ENCODE peak calls at places on chromosomes 3 and 15, in nine cellular contexts. M is HFF-Myc; Y is lung; B is kidney epithelial cell; E is fibroblast of mammary gland; O is ovary; K is colonic mucosa; X is effector memory CD4-positive, alpha-beta T cell; J is heart right ventricle. F is an unnamed sample.

GRCh38 chr15:60605879-60606304 is 127.0 kb upstream of the ICE2 start:
- DNase-seq in K (no peak), Y (no peak), B (no peak), M (peak), J (peak), X (no peak), O (no peak), E (peak), F (peak)

GRCh38 chr3:183460059-183461052 is 31.9 kb upstream of the MCF2L2 start:
- DNase-seq in B (no peak), J (no peak), O (no peak), E (no peak), Y (no peak), K (no peak), M (no peak), X (no peak), F (no peak)

GRCh38 chr3:182766108-182766507 is 27.2 kb upstream of the ATP11B start:
- DNase-seq in M (no peak), B (no peak), K (no peak), E (no peak), J (no peak), Y (no peak), X (no peak), O (no peak), F (no peak)

GRCh38 chr3:44442591-44443309 is 34.7 kb downstream of the ZNF445 start:
- DNase-seq in K (no peak), O (no peak), Y (no peak), E (no peak), J (no peak), X (no peak), B (no peak), M (no peak), F (no peak)

GRCh38 chr15:42457445-42458442 is 33.2 kb downstream of the ZNF106 start:
- DNase-seq in X (no peak), B (peak), Y (peak), E (peak), J (peak), M (peak), O (peak), K (peak), F (peak)

GRCh38 chr15:73851679-73852078 is 21.7 kb upstream of the TBC1D21 start:
- DNase-seq in O (no peak), M (no peak), X (no peak), B (peak), Y (no peak), K (peak), E (peak), J (peak), F (no peak)

GRCh38 chr3:5339967-5340535 is 152.5 kb downstream of the EDEM1 start:
- DNase-seq in K (peak), Y (no peak), O (no peak), J (no peak), X (no peak), M (no peak), E (no peak), B (no peak), F (no peak)

GRCh38 chr15:42576040-42576594 is 711 bp downstream of the STARD9 start:
- DNase-seq in K (no peak), O (no peak), M (no peak), X (no peak), B (no peak), J (no peak), Y (no peak), E (no peak), F (no peak)

GRCh38 chr15:60396964-60397771 is 618 bp downstream of the ANXA2 start:
- DNase-seq in M (no peak), O (peak), Y (peak), K (peak), B (no peak), X (peak), E (peak), J (peak), F (no peak)

GRCh38 chr3:173893066-173893465 is 495.5 kb downstream of the NLGN1 start:
- DNase-seq in O (no peak), M (peak), E (peak), Y (no peak), K (no peak), J (no peak), X (no peak), B (peak), F (peak)

GRCh38 chr15:96947830-96948229 is 617.3 kb downstream of the NR2F2 start:
- DNase-seq in J (no peak), Y (no peak), O (no peak), K (no peak), X (no peak), M (no peak), B (no peak), E (no peak), F (no peak)

GRCh38 chr15:83287541-83288027 is 3.1 kb upstream of the BNC1 start:
- DNase-seq in J (no peak), B (peak), Y (no peak), M (peak), O (no peak), K (no peak), E (peak), X (no peak), F (peak)

GRCh38 chr15:48025118-48025517 is 95.7 kb upstream of the SLC24A5 start:
- DNase-seq in Y (no peak), X (no peak), K (no peak), O (no peak), B (no peak), J (no peak), E (peak), M (no peak), F (no peak)

GRCh38 chr15:86139828-86140227 is 60.2 kb downstream of the AGBL1 start:
- DNase-seq in O (no peak), Y (no peak), M (no peak), K (no peak), E (no peak), X (no peak), J (no peak), B (no peak), F (no peak)

GRCh38 chr3:37224879-37225278 is 50.5 kb upstream of the LRRFIP2 start:
- DNase-seq in M (no peak), J (no peak), X (no peak), Y (no peak), E (no peak), B (no peak), K (no peak), O (no peak), F (no peak)

GRCh38 chr3:66138336-66139234 is 82.2 kb upstream of the SLC25A26 start:
- DNase-seq in K (peak), B (no peak), O (peak), M (peak), Y (peak), X (no peak), J (peak), E (peak), F (no peak)

GRCh38 chr3:24237971-24238767 is 256.5 kb downstream of the THRB start:
- DNase-seq in J (peak), O (peak), Y (peak), E (peak), K (peak), B (peak), X (no peak), M (peak), F (peak)

GRCh38 chr15:44340410-44340809 is 51.9 kb downstream of the GOLM2 start:
- DNase-seq in B (peak), X (no peak), K (no peak), Y (no peak), O (no peak), M (peak), E (peak), J (no peak), F (peak)

GRCh38 chr3:54905936-54906335 is 21.9 kb downstream of the LRTM1 start:
- DNase-seq in K (no peak), E (no peak), Y (no peak), X (no peak), O (no peak), B (no peak), J (no peak), M (no peak), F (no peak)

GRCh38 chr3:151305778-151306157 is 10.9 kb downstream of the GPR87 start:
- DNase-seq in K (no peak), J (no peak), X (no peak), M (no peak), E (peak), O (no peak), Y (no peak), B (no peak), F (no peak)

GRCh38 chr15:88450125-88450798 is 16.9 kb downstream of the MRPL46 start:
- DNase-seq in O (peak), J (peak), X (peak), M (no peak), E (peak), B (no peak), Y (peak), K (peak), F (no peak)

GRCh38 chr3:72338942-72339749 is 509.1 kb downstream of the SHQ1 start:
- DNase-seq in K (no peak), J (no peak), O (no peak), Y (peak), E (peak), B (peak), X (no peak), M (peak), F (peak)

GRCh38 chr3:13508496-13508895 is 28.4 kb downstream of the HDAC11 start:
- DNase-seq in X (no peak), B (no peak), K (no peak), E (no peak), Y (no peak), J (no peak), M (no peak), O (no peak), F (no peak)

GRCh38 chr3:148930785-148931184 is 60.6 kb upstream of the GYG1 start:
- DNase-seq in E (peak), J (no peak), Y (no peak), K (no peak), O (no peak), M (no peak), X (no peak), B (no peak), F (no peak)

GRCh38 chr3:124121379-124122336 is 129.7 kb upstream of the ROPN1 start:
- DNase-seq in Y (no peak), E (no peak), B (no peak), M (no peak), X (no peak), O (no peak), K (no peak), J (no peak), F (no peak)

GRCh38 chr15:47437492-47437891 is 279.8 kb upstream of the SEMA6D start:
- DNase-seq in B (no peak), X (no peak), Y (no peak), E (no peak), J (no peak), O (no peak), M (no peak), K (no peak), F (no peak)

GRCh38 chr3:132784502-132785025 is 62.4 kb upstream of the NPHP3 start:
- DNase-seq in K (no peak), B (no peak), O (no peak), M (no peak), X (no peak), E (no peak), Y (no peak), J (no peak), F (no peak)

GRCh38 chr15:74283366-74283765 is 47.2 kb downstream of the CCDC33 start:
- DNase-seq in O (no peak), M (no peak), B (no peak), J (no peak), E (no peak), Y (no peak), X (no peak), K (no peak), F (no peak)

DNA sequence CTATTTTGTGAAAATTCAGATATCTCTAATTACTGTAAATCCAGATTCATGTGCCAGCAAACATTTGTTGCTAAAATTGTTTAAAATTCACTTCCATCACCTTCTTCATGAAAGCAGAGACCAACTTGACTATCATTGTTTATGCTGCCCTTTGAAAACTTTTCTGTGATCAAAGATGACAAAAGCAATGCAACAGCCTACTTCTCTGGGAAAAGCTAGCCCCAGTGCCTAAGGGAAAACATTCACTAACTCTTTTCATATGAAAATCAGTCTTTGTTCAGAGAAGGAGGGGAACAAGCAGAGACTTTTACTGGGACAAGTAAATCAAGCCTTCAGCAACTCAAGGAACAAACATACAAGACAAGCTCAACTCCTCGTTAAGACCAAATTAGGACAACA is 177.9 kb upstream of the P2RY1 start:
- DNase-seq in X (no peak), K (no peak), J (no peak), O (no peak), M (no peak), E (no peak), Y (no peak), B (no peak), F (no peak)
- H3K4me3 ChIP-seq in X (no peak), K (no peak), J (no peak), O (no peak), M (no peak), E (no peak), Y (no peak), B (no peak), F (no peak)

GRCh38 chr3:49131576-49131975 is 1.3 kb downstream of the LAMB2 start:
- DNase-seq in O (no peak), X (no peak), J (no peak), Y (no peak), E (no peak), B (no peak), K (no peak), M (no peak), F (no peak)
- H3K4me3 ChIP-seq in O (peak), X (no peak), J (peak), Y (no peak), E (peak), B (peak), K (peak), M (peak), F (peak)

DNA sequence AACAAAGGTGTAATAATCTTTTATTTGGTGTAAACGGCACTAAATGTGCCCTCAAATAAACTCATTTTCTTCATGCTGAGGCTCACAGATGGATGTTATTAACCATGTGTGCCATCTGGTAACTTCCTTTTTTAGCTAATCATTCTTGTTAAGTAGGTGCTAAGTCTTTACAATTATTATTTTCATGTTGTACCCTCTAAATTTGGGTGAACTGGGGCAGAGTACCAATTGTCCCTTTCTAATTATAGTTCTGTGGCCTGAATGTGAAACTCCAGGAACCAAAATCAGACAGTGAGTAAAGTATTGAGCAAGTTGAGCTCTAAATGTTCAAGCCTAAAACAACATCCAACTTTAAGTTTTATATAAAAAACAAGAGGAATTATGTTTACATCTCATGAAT is 220.7 kb upstream of the CADM2 start:
- DNase-seq in Y (no peak), E (no peak), J (no peak), O (no peak), M (no peak), X (no peak), B (no peak), K (no peak), F (no peak)
- H3K4me3 ChIP-seq in Y (no peak), E (no peak), J (no peak), O (no peak), M (no peak), X (no peak), B (no peak), K (no peak), F (no peak)

GRCh38 chr3:46863261-46863782 is at the start of gene MYL3:
- DNase-seq in J (peak), K (no peak), Y (no peak), B (no peak), X (no peak), M (no peak), O (peak), E (no peak), F (no peak)
- H3K4me3 ChIP-seq in J (peak), K (no peak), Y (no peak), B (no peak), X (no peak), M (no peak), O (no peak), E (no peak), F (no peak)

F was measured in BJ.